ENCODE peak calls at places on chromosomes 16 and 17, in five cellular contexts. Y is A549, W is K562, H is GM12878, K is HepG2. G is an unnamed sample.

GRCh38 chr17:70159980-70160379 is 9.4 kb upstream of the KCNJ2 start:
- DNase-seq in K (no peak), H (no peak), Y (no peak), W (no peak), G (no peak)

GRCh38 chr16:82231021-82231787 is 61.2 kb upstream of the MPHOSPH6 start:
- DNase-seq in K (no peak), W (no peak), H (no peak), Y (no peak), G (no peak)

GRCh38 chr17:29005936-29006438 is at the start of gene SEZ6:
- DNase-seq in W (peak), Y (peak), H (no peak), K (peak), G (peak)

GRCh38 chr16:2691491-2692248 is 9.3 kb downstream of the KCTD5 start:
- DNase-seq in H (no peak), W (no peak), K (no peak), Y (no peak), G (peak)

GRCh38 chr17:42521036-42521435 is 15.0 kb upstream of the NAGLU start:
- DNase-seq in K (no peak), W (no peak), Y (no peak), H (no peak), G (no peak)

GRCh38 chr17:6084226-6085161 is 14.3 kb downstream of the WSCD1 start:
- DNase-seq in W (no peak), Y (no peak), H (no peak), K (no peak), G (no peak)

GRCh38 chr16:14098081-14098480 is 27.0 kb downstream of the MRTFB start:
- DNase-seq in Y (no peak), W (no peak), H (no peak), K (no peak), G (no peak)

GRCh38 chr16:4231886-4232285 is 10.0 kb downstream of the SRL start:
- DNase-seq in Y (no peak), K (no peak), H (no peak), W (no peak), G (no peak)

GRCh38 chr16:20674684-20675487 is 22.6 kb downstream of the ACSM1 start:
- DNase-seq in K (peak), H (no peak), W (peak), Y (no peak), G (no peak)

GRCh38 chr16:89010210-89010925 is 33.4 kb upstream of the CBFA2T3 start:
- DNase-seq in W (no peak), H (no peak), Y (no peak), K (no peak), G (no peak)

GRCh38 chr16:70772493-70772892 is 28.5 kb downstream of the VAC14 start:
- DNase-seq in Y (no peak), H (no peak), W (peak), K (no peak), G (no peak)

GRCh38 chr16:58448890-58449289 is 51.1 kb upstream of the NDRG4 start:
- DNase-seq in Y (no peak), H (no peak), W (no peak), K (peak), G (peak)

GRCh38 chr16:745739-746138 is 4.9 kb upstream of the CIAO3 start:
- DNase-seq in K (no peak), W (peak), H (no peak), Y (peak), G (peak)

DNA sequence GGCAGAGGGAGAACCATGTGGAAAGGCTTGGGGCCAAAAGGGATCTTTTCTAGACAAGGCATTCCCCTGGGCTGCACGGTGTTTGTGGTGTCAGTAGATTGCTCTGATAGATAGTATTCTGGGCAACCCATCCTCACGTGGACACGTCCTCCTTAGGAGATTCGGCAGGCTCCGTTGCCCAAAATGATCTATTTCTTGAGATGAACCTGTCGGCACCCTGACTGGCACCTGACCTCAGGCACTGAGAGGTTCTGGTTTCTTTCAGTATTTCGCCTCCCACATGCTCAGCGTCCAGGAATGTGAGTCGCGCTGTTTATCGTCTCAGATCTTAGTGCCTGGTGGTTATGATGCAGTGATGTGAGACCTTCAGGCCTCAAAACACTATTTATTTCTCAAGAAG is 89.7 kb downstream of the MARCHF10 start:
- DNase-seq in K (no peak), Y (no peak), H (no peak), W (no peak), G (no peak)
- TF ChIP-seq CHD2 in K (no peak), Y (no peak), H (no peak), W (no peak), G (no peak)

GRCh38 chr16:28210979-28211505 is 723 bp downstream of the XPO6 start:
- DNase-seq in H (no peak), W (peak), K (peak), Y (peak), G (peak)
- TF ChIP-seq REST in H (no peak), W (no peak), K (no peak), Y (no peak), G (no peak)

GRCh38 chr16:30132591-30132990 is 9.6 kb upstream of the MAPK3 start:
- DNase-seq in Y (no peak), K (no peak), H (no peak), W (no peak), G (no peak)

GRCh38 chr16:30136971-30137601 is 14.1 kb upstream of the MAPK3 start:
- DNase-seq in K (no peak), W (no peak), Y (no peak), H (no peak), G (no peak)

GRCh38 chr16:30137897-30138296 is 14.9 kb upstream of the MAPK3 start:
- DNase-seq in H (no peak), Y (no peak), W (no peak), K (no peak), G (peak)

GRCh38 chr16:30127994-30128393 is 5.0 kb upstream of the MAPK3 start:
- DNase-seq in Y (no peak), K (no peak), W (no peak), H (no peak), G (no peak)

DNA sequence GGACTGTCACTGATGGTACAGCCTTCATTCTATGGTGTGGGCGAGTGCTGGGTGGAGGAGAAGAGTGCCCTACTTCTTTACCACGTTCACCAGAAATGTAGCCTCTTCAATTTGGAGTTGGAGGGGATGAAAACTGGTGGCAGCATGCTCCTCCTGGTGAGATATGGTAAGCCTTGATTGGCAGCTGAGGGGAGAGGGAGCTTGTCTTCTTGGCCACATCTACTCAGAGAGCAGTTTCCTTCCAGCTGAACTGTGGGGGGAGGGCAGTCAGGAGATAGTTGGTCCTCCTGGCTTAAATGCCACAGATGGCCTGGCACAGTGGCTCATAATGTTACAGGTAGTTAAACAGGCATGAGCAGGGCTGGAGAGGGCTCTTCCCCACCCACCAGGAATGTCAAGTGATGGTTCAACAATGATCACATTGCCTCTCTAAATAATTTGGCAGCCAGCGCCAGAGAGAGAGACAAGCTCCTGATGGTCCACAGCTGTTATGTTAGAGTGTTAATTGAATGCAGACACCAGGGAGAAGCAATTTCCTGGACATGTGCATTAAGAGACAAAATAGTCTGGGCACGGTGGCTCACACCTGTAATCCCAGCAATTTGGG is 9.0 kb upstream of the MAPK3 start:
- DNase-seq in Y (no peak), K (no peak), H (no peak), W (no peak), G (no peak)
- TF ChIP-seq CHD2 in Y (no peak), K (no peak), H (no peak), W (no peak), G (no peak)

GRCh38 chr16:15482068-15482747 is 47.8 kb downstream of the BMERB1 start:
- DNase-seq in W (peak), H (no peak), K (peak), Y (peak), G (peak)
- TF ChIP-seq REST in W (no peak), H (no peak), K (no peak), Y (no peak), G (no peak)

GRCh38 chr16:56353054-56353921 is 72.1 kb downstream of the AMFR start:
- DNase-seq in H (no peak), K (no peak), Y (no peak), W (no peak), G (no peak)
- TF ChIP-seq CHD2 in H (no peak), K (no peak), Y (no peak), W (no peak), G (no peak)

DNA sequence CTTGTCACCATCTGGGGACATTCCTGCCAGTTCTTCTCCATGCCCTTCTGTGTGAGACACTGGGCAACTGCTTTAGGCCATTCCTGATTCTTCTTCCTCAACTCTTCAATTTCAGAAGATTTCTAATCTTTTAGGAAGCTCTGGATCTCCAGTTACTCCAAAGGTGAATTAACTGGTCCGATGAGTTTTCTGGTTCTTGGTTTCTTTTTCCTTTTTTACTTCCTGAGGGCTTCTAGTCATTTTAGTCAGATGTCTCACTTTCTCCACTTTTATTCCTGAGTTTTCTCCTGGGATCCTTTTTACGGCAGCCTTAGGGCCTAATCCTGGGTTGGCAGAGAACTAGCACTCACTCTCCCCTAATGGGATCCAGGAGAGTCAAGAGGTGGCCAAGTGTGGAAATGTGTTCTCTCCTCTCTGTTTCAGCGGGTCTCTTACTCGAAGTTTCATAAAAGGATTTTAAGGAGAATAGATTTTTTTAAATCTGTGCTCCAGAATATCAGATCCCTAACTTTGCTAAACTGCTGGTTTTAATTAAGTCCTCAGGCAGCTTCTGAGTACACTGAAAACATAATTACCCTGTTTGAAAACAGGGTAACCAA is 107.6 kb downstream of the RMI2 start:
- DNase-seq in H (no peak), Y (no peak), K (no peak), W (no peak), G (no peak)
- TF ChIP-seq REST in H (no peak), Y (no peak), K (no peak), W (no peak), G (no peak)

GRCh38 chr16:24671455-24671954 is 57.9 kb upstream of the TNRC6A start:
- DNase-seq in K (no peak), Y (no peak), H (no peak), W (no peak), G (peak)

GRCh38 chr16:24667244-24667764 is 62.1 kb upstream of the TNRC6A start:
- DNase-seq in H (no peak), K (no peak), W (no peak), Y (no peak), G (no peak)

GRCh38 chr16:24670623-24671454 is 58.6 kb upstream of the TNRC6A start:
- DNase-seq in K (no peak), H (no peak), Y (peak), W (no peak), G (peak)

GRCh38 chr16:24673155-24673554 is 56.3 kb upstream of the TNRC6A start:
- DNase-seq in W (no peak), K (peak), H (no peak), Y (no peak), G (no peak)

DNA sequence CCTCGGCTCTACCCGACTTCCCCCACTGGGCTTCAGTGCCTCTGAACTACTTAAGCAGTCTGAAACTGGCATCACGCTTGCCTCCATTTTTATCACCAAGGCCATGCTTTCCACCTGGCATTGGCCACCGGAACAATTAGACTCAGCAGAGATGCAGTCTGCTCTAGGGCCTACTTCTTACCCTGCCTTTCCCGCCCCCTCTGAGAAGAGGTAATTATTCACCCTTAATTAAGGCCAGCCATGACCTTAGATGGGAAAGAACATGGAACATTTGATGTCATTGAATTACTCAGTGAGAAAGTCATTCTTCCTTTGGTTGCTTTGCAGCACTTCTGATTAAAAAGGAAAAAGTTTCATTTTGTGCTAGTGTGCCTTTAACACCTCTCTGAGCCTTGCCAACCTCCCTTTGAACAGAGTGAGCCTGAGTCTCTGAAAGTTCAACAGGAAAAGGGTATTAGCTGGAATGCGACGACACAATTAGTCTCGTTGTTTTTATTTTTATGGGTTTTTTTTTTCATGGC is 60.9 kb upstream of the TNRC6A start:
- DNase-seq in W (no peak), K (no peak), H (no peak), Y (no peak), G (no peak)
- TF ChIP-seq CHD2 in W (no peak), K (no peak), H (no peak), Y (no peak), G (no peak)

GRCh38 chr17:13977837-13978236 is 91.5 kb upstream of the COX10 start:
- DNase-seq in Y (no peak), K (no peak), H (no peak), W (no peak), G (no peak)

GRCh38 chr17:13984956-13985355 is 84.3 kb upstream of the COX10 start:
- DNase-seq in Y (no peak), H (no peak), K (no peak), W (no peak), G (peak)

GRCh38 chr17:13986855-13987254 is 82.4 kb upstream of the COX10 start:
- DNase-seq in H (no peak), K (no peak), Y (no peak), W (no peak), G (no peak)

GRCh38 chr17:13978478-13978877 is 90.8 kb upstream of the COX10 start:
- DNase-seq in W (no peak), K (no peak), Y (no peak), H (no peak), G (no peak)

DNA sequence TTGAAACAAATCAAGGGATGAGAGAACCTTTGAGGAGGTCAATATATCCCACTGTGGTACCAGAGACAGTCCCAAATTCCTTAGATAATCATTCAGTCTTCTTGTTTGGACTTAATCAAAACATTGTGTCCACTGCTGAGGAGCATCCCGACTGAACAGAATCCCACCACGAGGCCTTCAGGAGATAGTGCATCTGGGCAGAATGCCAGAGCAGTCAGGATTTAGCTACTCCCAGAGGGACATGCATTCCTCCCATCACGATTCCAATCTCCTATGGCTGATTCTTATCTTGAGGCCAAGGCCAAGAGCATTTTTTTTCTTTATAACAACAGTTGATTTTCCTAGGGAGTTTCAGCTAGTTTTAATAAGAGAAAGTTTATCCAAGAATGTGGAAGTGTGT is 87.4 kb upstream of the COX10 start:
- DNase-seq in Y (no peak), H (no peak), K (no peak), W (no peak), G (peak)
- TF ChIP-seq REST in Y (no peak), H (no peak), K (no peak), W (no peak), G (no peak)

GRCh38 chr16:66701061-66701460 is 4.5 kb upstream of the CMTM4 start:
- DNase-seq in H (no peak), Y (no peak), W (no peak), K (no peak), G (no peak)

GRCh38 chr16:66703359-66704215 is 7.0 kb upstream of the CMTM4 start:
- DNase-seq in H (no peak), W (peak), Y (no peak), K (no peak), G (peak)

GRCh38 chr16:66706506-66706880 is 9.9 kb upstream of the CMTM4 start:
- DNase-seq in H (no peak), Y (no peak), K (no peak), W (no peak), G (no peak)

GRCh38 chr16:66701516-66701915 is 5.0 kb upstream of the CMTM4 start:
- DNase-seq in K (no peak), Y (no peak), H (no peak), W (no peak), G (no peak)

DNA sequence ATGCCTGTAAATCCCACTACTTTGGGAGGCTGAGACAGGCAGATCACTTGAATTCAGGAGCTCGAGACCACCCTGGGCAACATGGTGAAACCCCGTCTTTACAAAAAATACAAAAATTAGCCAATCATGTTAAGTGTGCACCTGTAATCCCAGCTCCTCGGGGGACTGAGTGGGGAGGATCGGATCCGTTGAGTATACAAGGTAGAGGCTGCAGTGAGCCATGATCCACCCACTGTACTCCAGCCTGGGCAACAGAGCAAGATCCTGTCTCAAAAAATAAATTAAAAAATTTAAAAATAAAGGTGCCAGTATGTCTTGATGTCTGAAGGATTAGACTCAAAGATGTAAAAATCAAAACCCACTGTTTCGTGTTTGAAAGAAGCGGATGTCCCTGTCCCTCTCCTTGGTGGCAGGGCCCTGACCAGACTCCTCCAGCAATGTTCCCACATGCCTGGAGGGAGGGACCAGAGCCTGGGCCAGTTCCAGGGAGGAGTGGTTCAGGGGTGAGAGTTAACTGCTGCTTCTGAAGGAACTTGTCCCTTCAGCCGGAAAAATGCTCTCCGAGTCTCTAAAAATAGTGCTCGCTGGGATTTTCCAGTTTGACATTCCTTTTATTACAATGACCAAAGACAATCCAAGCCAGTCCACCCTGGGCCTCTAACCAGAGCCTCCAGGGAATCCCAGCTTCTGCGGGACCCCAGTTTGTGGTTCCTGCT is 9.4 kb upstream of the CMTM4 start:
- DNase-seq in Y (no peak), H (no peak), W (no peak), K (no peak), G (no peak)
- TF ChIP-seq CHD2 in Y (no peak), H (no peak), W (no peak), K (no peak), G (no peak)